ENCODE peak calls at places on chromosome 1, in five cellular contexts. I is IMR-90, E is breast epithelium, O is stomach, J is tibial nerve. H is an unnamed sample. For H3K4me1, the result is how much of the 10 kb centered on the place peaks cover.

GRCh38 chr1:35544976-35545375 is 12.2 kb downstream of the KIAA0319L start:
- DNase-seq in I (peak), E (no peak), O (no peak), J (no peak), H (no peak)

GRCh38 chr1:179747611-179748010 is 4.5 kb downstream of the FAM163A start:
- DNase-seq in I (no peak), E (no peak), O (no peak), J (no peak), H (no peak)

GRCh38 chr1:44531785-44532566 is 126.9 kb downstream of the RNF220 start:
- DNase-seq in I (peak), E (no peak), O (no peak), J (no peak), H (no peak)

GRCh38 chr1:113835686-113836290 is 23.5 kb upstream of the RSBN1 start:
- DNase-seq in I (peak), E (no peak), O (no peak), J (no peak), H (no peak)

GRCh38 chr1:35573198-35573775 is at the start of gene TFAP2E:
- DNase-seq in I (no peak), E (no peak), O (peak), J (no peak), H (peak)

GRCh38 chr1:4594286-4594991 is 60.0 kb upstream of the AJAP1 start:
- DNase-seq in I (no peak), E (no peak), O (no peak), J (no peak), H (no peak)

GRCh38 chr1:237124856-237125462 is 83.0 kb downstream of the RYR2 start:
- DNase-seq in I (no peak), E (no peak), O (no peak), J (no peak), H (no peak)

GRCh38 chr1:67060811-67061218 is 6.9 kb upstream of the SLC35D1 start:
- DNase-seq in I (peak), E (no peak), O (no peak), J (no peak), H (no peak)

GRCh38 chr1:156623946-156624813 is 5.0 kb downstream of the HAPLN2 start:
- DNase-seq in I (peak), E (no peak), O (peak), J (no peak), H (no peak)

GRCh38 chr1:246689409-246689997 is 34.7 kb upstream of the SCCPDH start:
- DNase-seq in I (peak), E (peak), O (peak), J (no peak), H (peak)

GRCh38 chr1:221868894-221869293 is 127.0 kb upstream of the DUSP10 start:
- DNase-seq in I (peak), E (no peak), O (no peak), J (no peak), H (no peak)

GRCh38 chr1:48223372-48224081 is 1.0 kb downstream of the SLC5A9 start:
- DNase-seq in I (no peak), E (no peak), O (no peak), J (no peak), H (no peak)

GRCh38 chr1:8392522-8392921 is 74.6 kb downstream of the SLC45A1 start:
- DNase-seq in I (no peak), E (no peak), O (no peak), J (no peak), H (no peak)

GRCh38 chr1:110132682-110133081 is 17.6 kb upstream of the SLC6A17 start:
- DNase-seq in I (no peak), E (no peak), O (no peak), J (no peak), H (no peak)

GRCh38 chr1:106680922-106681321 is 375.6 kb upstream of the PRMT6 start:
- DNase-seq in I (no peak), E (no peak), O (no peak), J (no peak), H (no peak)

GRCh38 chr1:155981266-155982088 is 3.1 kb upstream of the ARHGEF2 start:
- DNase-seq in I (peak), E (no peak), O (no peak), J (no peak), H (no peak)

DNA sequence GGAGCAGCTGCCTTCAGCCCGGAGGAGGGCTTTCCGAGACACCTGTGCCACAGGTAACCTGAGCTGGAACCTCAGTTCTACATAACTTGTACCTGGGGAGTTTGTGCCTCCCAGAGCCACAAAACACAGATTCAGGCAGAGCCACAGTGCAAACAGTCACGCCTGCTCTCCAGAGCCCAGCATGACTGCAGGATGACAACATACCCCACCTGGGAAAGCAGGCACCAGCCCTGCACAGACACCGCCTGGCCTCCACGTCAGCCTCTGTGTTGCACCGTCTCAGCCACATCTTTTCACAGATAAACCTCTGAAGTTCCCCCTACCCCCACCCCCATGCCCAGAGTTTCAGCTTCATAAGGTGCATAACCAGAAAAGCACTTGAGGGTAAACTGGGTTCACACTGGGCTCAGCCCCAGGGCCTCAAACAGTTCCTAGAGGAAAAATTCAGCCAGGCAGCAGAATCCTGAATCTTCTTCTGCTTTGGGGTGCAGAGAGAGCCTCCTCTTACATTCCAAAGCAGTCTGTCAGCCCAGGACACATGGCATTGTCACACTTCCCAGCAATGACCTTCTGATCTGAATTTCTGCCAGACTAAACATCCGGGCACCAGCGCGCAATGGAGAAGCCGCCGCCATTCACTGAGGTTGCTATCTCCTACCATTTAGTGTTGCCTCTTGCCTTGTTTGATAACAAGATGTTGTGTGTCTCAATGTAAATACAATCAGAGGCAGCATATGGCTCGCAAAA is 229.4 kb downstream of the TOMM20 start:
- DNase-seq in I (peak), E (no peak), O (peak), J (no peak), H (no peak)
- H3K4me1 ChIP-seq in I (under half), E (under half), O (under half), J (under half), H (under half)

DNA sequence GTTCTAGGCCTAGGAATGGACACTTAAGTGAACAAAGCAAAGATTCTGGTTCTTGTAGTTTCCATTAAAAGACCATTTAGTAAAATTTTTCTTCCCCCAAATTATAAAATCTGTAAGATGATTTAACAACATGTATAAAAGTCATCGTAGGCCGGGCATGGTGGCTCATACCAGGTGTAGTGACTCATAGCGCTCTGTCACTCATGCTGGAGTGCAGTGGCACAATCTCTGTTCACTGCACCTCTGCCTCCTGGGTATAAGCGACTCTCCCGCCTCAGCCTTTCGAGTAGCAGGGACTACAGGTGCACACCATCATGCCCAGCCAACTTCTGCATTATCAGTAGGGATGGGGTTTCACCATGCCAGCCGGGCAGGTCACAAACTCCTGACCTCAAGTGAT is 9.1 kb downstream of the ASPM start:
- DNase-seq in I (no peak), E (no peak), O (no peak), J (no peak), H (no peak)
- TF ChIP-seq POLR2A in I (no peak), E (no peak), O (no peak), J (no peak), H (no peak)

GRCh38 chr1:2311184-2312032 is 79.9 kb downstream of the MORN1 start:
- DNase-seq in I (peak), E (no peak), O (peak), J (peak), H (peak)
- H3K4me1 ChIP-seq in I (under half), E (under half), O (half or more), J (half or more), H (under half)

DNA sequence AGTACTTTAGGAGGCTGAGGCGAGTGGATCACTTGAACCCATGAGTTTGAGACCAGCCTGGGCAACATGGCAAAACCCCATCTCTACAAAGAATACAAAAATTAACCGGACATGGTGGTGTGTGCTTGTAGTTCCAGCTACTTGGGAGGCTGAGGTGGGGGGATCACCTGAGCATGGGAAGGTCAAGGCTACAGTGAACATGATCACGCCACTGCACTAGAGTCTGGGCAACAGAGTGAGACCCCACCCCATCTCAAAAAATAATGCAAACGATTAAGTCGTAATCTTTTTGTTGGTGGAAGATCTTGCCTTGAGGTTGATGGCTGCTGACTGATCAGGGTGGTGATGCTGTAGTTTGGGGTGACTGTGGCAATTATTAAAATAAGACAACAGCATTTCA is 6.3 kb downstream of the RCAN3 start:
- DNase-seq in I (no peak), E (no peak), O (no peak), J (no peak), H (no peak)
- TF ChIP-seq POLR2A in I (no peak), E (no peak), O (no peak), J (no peak), H (no peak)

DNA sequence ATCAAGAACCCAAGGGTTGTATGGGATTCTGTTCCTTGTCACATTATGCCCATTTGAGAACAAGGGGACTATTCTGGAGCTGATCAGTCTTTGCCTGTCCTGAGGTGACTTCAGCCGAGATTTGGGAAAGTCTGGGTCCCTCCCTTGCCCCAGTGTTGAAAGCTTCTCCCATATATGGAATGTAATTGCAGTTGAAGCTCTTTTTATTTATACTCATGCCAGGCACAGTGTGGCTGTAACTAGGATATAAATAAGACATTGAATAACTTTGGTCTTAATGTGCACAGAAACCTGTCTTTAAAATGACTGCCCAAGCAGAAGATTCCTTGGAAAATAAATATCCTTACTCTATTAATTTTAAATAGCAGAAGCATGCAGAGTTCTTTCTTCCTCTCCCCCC is 15.2 kb downstream of the AKNAD1 start:
- DNase-seq in I (no peak), E (peak), O (no peak), J (no peak), H (peak)
- H3K4me1 ChIP-seq in I (under half), E (under half), O (under half), J (under half), H (under half)

GRCh38 chr1:84245566-84245965 is 55.9 kb upstream of the SAMD13 start:
- DNase-seq in I (no peak), E (no peak), O (no peak), J (no peak), H (no peak)

GRCh38 chr1:84250668-84251067 is 50.8 kb upstream of the SAMD13 start:
- DNase-seq in I (no peak), E (no peak), O (no peak), J (no peak), H (no peak)

GRCh38 chr1:84247425-84248220 is 53.9 kb upstream of the SAMD13 start:
- DNase-seq in I (peak), E (no peak), O (no peak), J (no peak), H (peak)

DNA sequence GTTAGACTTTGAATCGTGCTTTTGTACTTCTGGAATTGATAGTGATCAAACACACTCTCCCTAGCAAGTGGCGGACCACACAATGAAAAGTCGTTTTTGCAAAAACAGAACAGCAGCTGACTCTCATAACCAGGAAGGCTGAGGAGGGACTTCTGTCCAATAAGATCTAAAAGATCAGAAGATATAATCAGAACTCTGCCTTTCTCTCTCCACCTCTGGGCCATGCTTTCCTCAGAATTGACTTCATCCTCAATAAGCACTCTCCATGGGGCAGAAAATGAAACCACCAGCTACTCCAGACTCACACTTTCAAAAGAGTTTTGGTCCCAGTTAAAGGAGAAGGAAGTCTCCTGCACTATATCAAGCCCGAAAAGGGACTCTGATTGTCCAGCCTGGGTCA is 55.3 kb upstream of the SAMD13 start:
- DNase-seq in I (no peak), E (no peak), O (no peak), J (no peak), H (no peak)
- TF ChIP-seq POLR2A in I (no peak), E (no peak), O (no peak), J (no peak), H (no peak)

GRCh38 chr1:201752333-201752732 is 76.6 kb upstream of the IPO9 start:
- DNase-seq in I (no peak), E (no peak), O (no peak), J (no peak), H (no peak)

GRCh38 chr1:201751872-201752271 is 77.1 kb upstream of the IPO9 start:
- DNase-seq in I (peak), E (no peak), O (no peak), J (no peak), H (no peak)

GRCh38 chr1:201749059-201749458 is 79.9 kb upstream of the IPO9 start:
- DNase-seq in I (no peak), E (no peak), O (no peak), J (no peak), H (no peak)

GRCh38 chr1:201750120-201750519 is 78.8 kb upstream of the IPO9 start:
- DNase-seq in I (peak), E (no peak), O (no peak), J (no peak), H (no peak)

GRCh38 chr1:201750934-201751333 is 78.0 kb upstream of the IPO9 start:
- DNase-seq in I (peak), E (no peak), O (no peak), J (no peak), H (no peak)
- H3K4me1 ChIP-seq in I (under half), E (under half), O (under half), J (half or more), H (under half)